ENCODE peak calls at places on chromosomes 11 and 22, in six cellular contexts. H is right cardiac atrium, I is fibroblast of lung, O is astrocyte of the spinal cord, X is HFF-Myc, K is WERI-Rb-1. A is an unnamed sample.

GRCh38 chr11:12183827-12184620 is 73.6 kb downstream of the MICAL2 start:
- DNase-seq in H (no peak), I (no peak), O (no peak), X (no peak), K (no peak), A (no peak)

GRCh38 chr11:100687630-100688395 is 725 bp downstream of the ARHGAP42 start:
- DNase-seq in H (no peak), I (peak), O (peak), X (peak), K (peak), A (peak)

GRCh38 chr11:58685973-58686720 is 45.6 kb downstream of the GLYAT start:
- DNase-seq in H (no peak), I (no peak), O (no peak), X (no peak), K (no peak), A (no peak)

GRCh38 chr11:120612363-120613263 is 101.1 kb downstream of the GRIK4 start:
- DNase-seq in H (no peak), I (peak), O (no peak), X (no peak), K (peak), A (peak)

GRCh38 chr11:65743928-65744698 is 23.5 kb upstream of the RNASEH2C start:
- DNase-seq in H (no peak), I (peak), O (peak), X (no peak), K (peak), A (peak)

GRCh38 chr11:21707116-21707769 is 485.6 kb upstream of the ANO5 start:
- DNase-seq in H (no peak), I (no peak), O (no peak), X (no peak), K (no peak), A (no peak)

GRCh38 chr22:40855104-40855959 is 1.1 kb downstream of the ST13 start:
- DNase-seq in H (no peak), I (peak), O (no peak), X (no peak), K (no peak), A (peak)

GRCh38 chr22:48498526-48499331 is 1328.9 kb downstream of the BRD1 start:
- DNase-seq in H (peak), I (no peak), O (no peak), X (no peak), K (no peak), A (no peak)

GRCh38 chr11:29318134-29318845 is 698.5 kb downstream of the KCNA4 start:
- DNase-seq in H (no peak), I (no peak), O (peak), X (no peak), K (no peak), A (no peak)

GRCh38 chr22:38089474-38089851 is 5.5 kb upstream of the SLC16A8 start:
- DNase-seq in H (peak), I (no peak), O (no peak), X (no peak), K (no peak), A (no peak)

GRCh38 chr11:73361953-73362776 is 14.0 kb upstream of the RELT start:
- DNase-seq in H (peak), I (no peak), O (no peak), X (no peak), K (no peak), A (no peak)

GRCh38 chr11:131372243-131372930 is 2.0 kb downstream of the NTM start:
- DNase-seq in H (no peak), I (no peak), O (no peak), X (no peak), K (no peak), A (no peak)

GRCh38 chr11:12361650-12362049 is 15.7 kb upstream of the PARVA start:
- DNase-seq in H (no peak), I (no peak), O (no peak), X (no peak), K (no peak), A (no peak)

GRCh38 chr22:50171319-50171964 is 911 bp downstream of the PANX2 start:
- DNase-seq in H (peak), I (no peak), O (no peak), X (no peak), K (no peak), A (no peak)

GRCh38 chr11:65637794-65638317 is at the start of gene SIPA1:
- DNase-seq in H (peak), I (peak), O (peak), X (peak), K (peak), A (peak)

GRCh38 chr11:126346586-126346940 is 8.9 kb upstream of the ST3GAL4 start:
- DNase-seq in H (peak), I (no peak), O (no peak), X (no peak), K (no peak), A (no peak)

GRCh38 chr22:38144025-38144405 is 33.5 kb upstream of the BAIAP2L2 start:
- DNase-seq in H (no peak), I (no peak), O (no peak), X (no peak), K (peak), A (no peak)

GRCh38 chr11:114358711-114359110 is 41.6 kb downstream of the C11orf71 start:
- DNase-seq in H (no peak), I (no peak), O (no peak), X (no peak), K (no peak), A (no peak)

GRCh38 chr11:123168955-123169484 is 26.0 kb downstream of the CLMP start:
- DNase-seq in H (no peak), I (no peak), O (peak), X (no peak), K (no peak), A (no peak)

GRCh38 chr22:38129021-38129420 is 18.5 kb upstream of the BAIAP2L2 start:
- DNase-seq in H (no peak), I (no peak), O (no peak), X (no peak), K (no peak), A (no peak)

GRCh38 chr22:29269230-29269604 is 1.1 kb downstream of the EWSR1 start:
- DNase-seq in H (no peak), I (no peak), O (no peak), X (no peak), K (no peak), A (peak)

GRCh38 chr11:1147792-1148191 is 10.0 kb upstream of the MUC5AC start:
- DNase-seq in H (no peak), I (no peak), O (no peak), X (no peak), K (no peak), A (no peak)
- H3K4me3 ChIP-seq in H (no peak), I (no peak), O (no peak), X (no peak), K (no peak), A (no peak)

GRCh38 chr11:119421941-119422504 is 949 bp downstream of the THY1 start:
- DNase-seq in H (no peak), I (peak), O (no peak), X (no peak), K (peak), A (peak)
- H3K4me3 ChIP-seq in H (peak), I (peak), O (peak), X (peak), K (peak), A (peak)

DNA sequence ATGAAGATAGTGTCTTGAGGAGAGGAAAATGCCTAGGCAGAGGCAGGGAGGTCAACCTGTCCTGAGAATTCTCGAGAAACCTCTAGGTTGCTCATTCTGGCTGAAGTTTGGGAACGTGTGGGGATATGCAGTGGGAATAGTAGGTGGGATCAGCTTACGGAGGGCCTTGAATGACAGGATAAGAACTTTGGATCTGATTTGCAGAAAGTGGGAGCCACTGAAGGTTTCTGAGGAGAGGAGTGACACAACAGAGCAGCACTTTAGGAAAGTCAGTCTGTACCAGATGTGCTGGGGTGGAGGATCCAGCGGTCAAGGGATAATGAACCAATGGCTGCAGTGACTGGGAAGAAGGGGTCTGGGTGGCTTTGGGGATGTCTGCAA is 2.4 kb downstream of the CD82 start:
- DNase-seq in H (no peak), I (no peak), O (no peak), X (no peak), K (no peak), A (no peak)
- H3K4me3 ChIP-seq in H (no peak), I (no peak), O (no peak), X (no peak), K (no peak), A (no peak)

GRCh38 chr11:36361901-36362391 is 65.9 kb downstream of the PRR5L start:
- DNase-seq in H (peak), I (peak), O (peak), X (no peak), K (no peak), A (peak)
- H3K4me3 ChIP-seq in H (peak), I (no peak), O (peak), X (peak), K (no peak), A (peak)